ENCODE peak calls at places on chromosome 17, in four cellular contexts. D, B, C and H are unnamed samples.

GRCh38 chr17:45311762-45312476 is 4.9 kb downstream of the MAP3K14 start:
- DNase-seq in D (no peak), B (no peak), C (peak; percentile 63), H (peak; percentile 69)

GRCh38 chr17:63029520-63029919 is 63.5 kb downstream of the TANC2 start:
- DNase-seq in D (peak; percentile 41), B (peak; percentile 39), C (peak; percentile 72), H (peak; percentile 60)

GRCh38 chr17:16919663-16920627 is 52.0 kb downstream of the TNFRSF13B start:
- DNase-seq in D (no peak), B (no peak), C (no peak), H (no peak)

GRCh38 chr17:69093279-69093789 is 32.6 kb upstream of the ABCA9 start:
- DNase-seq in D (peak; percentile 47), B (peak; percentile 74), C (no peak), H (peak; percentile 43)

GRCh38 chr17:4559851-4560820 is at the start of gene GGT6:
- DNase-seq in D (no peak), B (no peak), C (no peak), H (no peak)

GRCh38 chr17:44967907-44968224 is 237 bp downstream of the C1QL1 start:
- DNase-seq in D (no peak), B (no peak), C (no peak), H (no peak)

GRCh38 chr17:28796062-28796461 is 46.5 kb downstream of the FAM222B start:
- DNase-seq in D (no peak), B (no peak), C (no peak), H (no peak)

GRCh38 chr17:20053343-20053964 is 44.3 kb downstream of the SPECC1 start:
- DNase-seq in D (no peak), B (no peak), C (no peak), H (no peak)

GRCh38 chr17:49067163-49067562 is 65.4 kb upstream of the B4GALNT2 start:
- DNase-seq in D (no peak), B (no peak), C (no peak), H (no peak)

GRCh38 chr17:17408236-17408794 is 68.5 kb upstream of the MED9 start:
- DNase-seq in D (peak; percentile 78), B (peak; percentile 79), C (peak; percentile 61), H (peak; percentile 57)

GRCh38 chr17:43908111-43908721 is 880 bp upstream of the MPP2 start:
- DNase-seq in D (peak; percentile 83), B (peak; percentile 75), C (peak; percentile 65), H (peak; percentile 72)

GRCh38 chr17:29883497-29883896 is 46.5 kb downstream of the SSH2 start:
- DNase-seq in D (no peak), B (no peak), C (peak; percentile 43), H (peak; percentile 22)

GRCh38 chr17:79796570-79797491 is at the start of gene CBX8:
- DNase-seq in D (peak; percentile 99), B (peak; percentile 100), C (peak; percentile 99), H (peak; percentile 100)
- TF ChIP-seq CTCF in D (no peak), B (no peak), C (peak; percentile 48), H (peak; percentile 12)

GRCh38 chr17:47231334-47231733 is 22.2 kb downstream of the MYL4 start:
- DNase-seq in D (no peak), B (no peak), C (no peak), H (no peak)
- H3K4me3 ChIP-seq in D (no peak overlapping the region), B (no peak overlapping the region), C (no peak overlapping the region), H (no peak overlapping the region)

GRCh38 chr17:50176559-50177471 is 11.0 kb downstream of the SGCA start:
- DNase-seq in D (no peak), B (peak; percentile 21), C (no peak), H (peak; percentile 23)
- TF ChIP-seq CTCF in D (no peak), B (no peak), C (peak; percentile 14), H (peak; percentile 13)

GRCh38 chr17:50533185-50533584 is 650 bp downstream of the EPN3 start:
- DNase-seq in D (no peak), B (no peak), C (no peak), H (no peak)

GRCh38 chr17:50534979-50535326 is 2.4 kb downstream of the EPN3 start:
- DNase-seq in D (no peak), B (no peak), C (no peak), H (no peak)

GRCh38 chr17:50535407-50535806 is 2.9 kb downstream of the EPN3 start:
- DNase-seq in D (no peak), B (no peak), C (no peak), H (no peak)

GRCh38 chr17:50533720-50534148 is 1.2 kb downstream of the EPN3 start:
- DNase-seq in D (peak; percentile 53), B (peak; percentile 74), C (peak; percentile 33), H (peak; percentile 51)

GRCh38 chr17:50534222-50534978 is 1.9 kb downstream of the EPN3 start:
- DNase-seq in D (no peak), B (no peak), C (no peak), H (no peak)
- H3K4me3 ChIP-seq in D (no peak overlapping the region), B (no peak overlapping the region), C (no peak overlapping the region), H (no peak overlapping the region)

DNA sequence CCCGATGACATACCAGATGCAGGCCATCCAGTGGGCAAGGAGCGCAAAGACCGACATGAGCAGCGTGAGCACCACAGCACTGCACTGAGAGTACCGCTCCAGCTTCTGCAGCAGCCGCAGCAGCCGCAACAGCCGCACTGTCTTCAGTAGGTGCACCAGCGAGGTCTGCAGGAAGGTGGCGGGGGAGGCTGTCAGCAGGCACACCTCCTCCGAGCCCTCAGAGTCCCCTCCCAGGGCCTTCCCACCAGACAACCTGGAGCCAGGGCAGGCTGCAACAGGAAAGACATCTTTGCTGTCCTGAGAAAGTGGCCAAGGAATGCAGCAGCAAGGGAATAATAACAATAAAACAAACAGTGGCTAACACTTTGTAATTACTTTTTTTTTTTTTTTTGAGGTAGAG is 9.1 kb downstream of the KCNH4 start:
- DNase-seq in D (no peak), B (no peak), C (no peak), H (no peak)
- TF ChIP-seq CTCF in D (no peak), B (no peak), C (no peak), H (no peak)

DNA sequence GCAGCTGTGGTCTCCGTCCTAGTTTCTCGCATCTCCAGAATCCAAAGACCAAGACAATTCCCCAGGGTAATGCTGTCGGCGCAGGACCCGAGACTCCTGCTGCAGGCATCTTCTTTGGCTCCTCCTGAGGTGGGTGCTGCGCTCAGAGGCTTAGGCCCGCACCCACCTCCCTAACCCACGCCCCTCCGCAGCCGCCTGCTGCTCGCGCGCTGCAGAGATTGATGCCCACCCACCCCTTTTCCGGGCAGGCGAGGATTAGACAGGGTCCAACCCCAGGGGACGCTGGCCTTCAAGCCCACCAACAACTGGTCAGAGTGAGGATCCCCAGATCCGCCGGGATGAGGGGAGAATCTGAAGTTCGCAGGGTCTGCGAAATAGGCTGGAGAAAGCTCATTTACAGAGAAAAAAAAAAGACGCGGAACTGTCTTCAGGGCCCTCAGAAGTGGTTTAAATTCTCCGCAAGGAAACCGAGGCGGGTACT is 27.9 kb downstream of the SLFN11 start:
- DNase-seq in D (no peak), B (no peak), C (no peak), H (no peak)
- H3K4me3 ChIP-seq in D (peak overlapping the region; percentile 5), B (peak overlapping the region; percentile 43), C (no peak overlapping the region), H (peak overlapping the region; percentile 57)